ENCODE peak calls at places on chromosomes 7 and 10, in eight cellular contexts. T, S, W, C, B, P, U and L are unnamed samples.
A peak's percentile ranks its signal among the peaks of the same experiment; 100 is the strongest.

GRCh38 chr7:114334992-114335391 is 79.6 kb upstream of the FOXP2 start:
- DNase-seq in T (no peak), B (no peak), W (no peak), P (no peak), C (no peak), U (no peak), S (peak; percentile 6), L (peak; percentile 4)

GRCh38 chr7:151248191-151249033 is at the start of gene SMARCD3:
- DNase-seq in S (peak; percentile 60), P (peak; percentile 62), T (peak; percentile 26), C (peak; percentile 94), B (peak; percentile 65), U (no peak), W (no peak), L (peak; percentile 60)

GRCh38 chr10:7610651-7611389 is 55.9 kb downstream of the ITIH5 start:
- DNase-seq in U (peak; percentile 29), W (no peak), S (peak; percentile 98), P (peak; percentile 51), C (no peak), B (no peak), T (no peak), L (no peak)

GRCh38 chr10:62831346-62831745 is 15.2 kb upstream of the EGR2 start:
- DNase-seq in S (peak; percentile 67), B (no peak), P (peak; percentile 76), U (peak; percentile 68), C (no peak), T (peak; percentile 67), W (no peak), L (peak; percentile 73)

GRCh38 chr10:17144757-17145156 is 15.1 kb upstream of the CUBN start:
- DNase-seq in T (peak; percentile 22), W (peak; percentile 57), C (no peak), B (no peak), S (peak; percentile 15), U (no peak), P (no peak), L (peak; percentile 67)

GRCh38 chr10:48582970-48583369 is 21.9 kb downstream of the ARHGAP22 start:
- DNase-seq in W (no peak), C (peak; percentile 69), T (no peak), B (no peak), S (no peak), U (no peak), P (no peak), L (no peak)

GRCh38 chr7:157124655-157125054 is 14.1 kb upstream of the UBE3C start:
- DNase-seq in P (no peak), T (no peak), S (peak; percentile 58), W (no peak), C (no peak), U (no peak), B (no peak), L (no peak)

GRCh38 chr10:73576178-73576889 is 14.8 kb downstream of the USP54 start:
- DNase-seq in C (no peak), T (peak; percentile 48), U (no peak), W (no peak), P (peak; percentile 47), S (peak; percentile 96), B (no peak), L (no peak)

GRCh38 chr7:33905389-33906032 is at the start of gene BMPER:
- DNase-seq in T (peak; percentile 7), C (peak; percentile 85), U (peak; percentile 25), W (peak; percentile 8), P (peak; percentile 64), S (no peak), B (peak; percentile 22), L (peak; percentile 81)

GRCh38 chr10:103193820-103194529 is 903 bp upstream of the NT5C2 start:
- DNase-seq in C (no peak), U (no peak), P (no peak), S (peak; percentile 46), T (no peak), B (no peak), W (no peak), L (no peak)

GRCh38 chr7:12062062-12062461 is 149.0 kb upstream of the TMEM106B start:
- DNase-seq in T (peak; percentile 12), W (no peak), S (no peak), U (no peak), C (no peak), B (no peak), P (peak; percentile 2), L (peak; percentile 22)

GRCh38 chr10:49257626-49258350 is 41.2 kb upstream of the C10orf71 start:
- DNase-seq in U (no peak), C (no peak), W (no peak), S (no peak), T (no peak), B (no peak), P (no peak), L (no peak)

GRCh38 chr7:120996333-120996982 is 7.9 kb downstream of the CPED1 start:
- DNase-seq in W (peak; percentile 26), S (peak; percentile 96), B (no peak), U (peak; percentile 84), C (no peak), T (peak; percentile 78), P (peak; percentile 90), L (peak; percentile 84)

GRCh38 chr7:50508471-50508943 is 56.7 kb downstream of the DDC start:
- DNase-seq in U (no peak), W (no peak), B (no peak), S (no peak), T (no peak), C (no peak), P (no peak), L (no peak)

GRCh38 chr10:86188326-86188725 is 178.3 kb downstream of the GRID1 start:
- DNase-seq in U (no peak), P (no peak), B (no peak), C (no peak), W (no peak), T (no peak), S (no peak), L (no peak)

GRCh38 chr7:144674550-144674949 is 161.3 kb downstream of the TPK1 start:
- DNase-seq in S (no peak), B (no peak), C (no peak), T (no peak), W (no peak), U (no peak), P (no peak), L (no peak)

GRCh38 chr10:58585425-58585824 is 72.8 kb downstream of the BICC1 start:
- DNase-seq in C (no peak), W (no peak), U (no peak), S (no peak), P (no peak), B (no peak), T (no peak), L (no peak)

GRCh38 chr7:17787257-17787656 is 153.0 kb downstream of the SNX13 start:
- DNase-seq in W (no peak), S (no peak), B (no peak), U (no peak), C (no peak), T (no peak), P (no peak), L (no peak)

GRCh38 chr7:97480700-97481410 is 251.0 kb upstream of the TAC1 start:
- DNase-seq in T (peak; percentile 1), S (no peak), B (no peak), P (no peak), C (no peak), U (no peak), W (no peak), L (no peak)

GRCh38 chr10:121664671-121665070 is 66.4 kb upstream of the FGFR2 start:
- DNase-seq in S (no peak), W (no peak), C (no peak), B (no peak), U (no peak), T (no peak), P (no peak), L (no peak)

GRCh38 chr10:98028168-98028770 is 2.2 kb downstream of the CRTAC1 start:
- DNase-seq in W (peak; percentile 74), U (peak; percentile 37), T (peak; percentile 30), B (peak; percentile 70), C (no peak), P (peak; percentile 50), S (peak; percentile 40), L (peak; percentile 47)

GRCh38 chr7:130938661-130939060 is 204.7 kb upstream of the KLF14 start:
- DNase-seq in U (no peak), C (no peak), W (no peak), T (no peak), S (peak; percentile 51), B (no peak), P (no peak), L (peak; percentile 34)

GRCh38 chr10:79559726-79560125 is 481 bp downstream of the SFTPA2 start:
- DNase-seq in C (no peak), P (peak; percentile 33), U (peak; percentile 51), S (no peak), T (peak; percentile 55), B (no peak), W (no peak), L (peak; percentile 54)

GRCh38 chr10:43262043-43262901 is 4.6 kb downstream of the RASGEF1A start:
- DNase-seq in B (peak; percentile 43), U (no peak), P (no peak), C (peak; percentile 70), T (no peak), W (no peak), S (no peak), L (peak; percentile 15)

GRCh38 chr7:16398211-16399017 is 22.9 kb downstream of the CRPPA start:
- DNase-seq in W (no peak), S (no peak), U (no peak), B (no peak), T (no peak), P (no peak), C (no peak), L (no peak)

GRCh38 chr10:37975407-37975991 is 948 bp downstream of the ZNF25 start:
- DNase-seq in S (peak; percentile 34), T (peak; percentile 13), B (no peak), W (peak; percentile 8), U (peak; percentile 23), C (no peak), P (peak; percentile 14), L (peak; percentile 45)

GRCh38 chr10:76178561-76179292 is 747.3 kb downstream of the LRMDA start:
- DNase-seq in T (no peak), B (no peak), S (no peak), P (no peak), U (no peak), W (no peak), C (no peak), L (no peak)

GRCh38 chr10:21497177-21497807 is 28.2 kb downstream of the SKIDA1 start:
- DNase-seq in P (peak; percentile 92), W (no peak), S (peak; percentile 86), C (peak; percentile 97), U (peak; percentile 86), T (peak; percentile 83), B (peak; percentile 57), L (peak; percentile 87)

GRCh38 chr10:133420579-133420978 is 3.8 kb downstream of the SPRN start:
- DNase-seq in U (no peak), W (no peak), T (no peak), S (no peak), P (no peak), B (no peak), C (peak; percentile 30), L (no peak)

GRCh38 chr10:80718024-80718423 is 180.3 kb downstream of the SH2D4B start:
- DNase-seq in S (no peak), U (no peak), W (no peak), C (no peak), B (no peak), P (no peak), T (no peak), L (no peak)

GRCh38 chr10:12702215-12702614 is 299.3 kb downstream of the CCDC3 start:
- DNase-seq in B (no peak), S (no peak), W (no peak), C (no peak), U (no peak), P (no peak), T (no peak), L (no peak)

GRCh38 chr7:96308253-96308949 is 13.5 kb downstream of the SLC25A13 start:
- DNase-seq in U (no peak), S (peak; percentile 13), C (no peak), W (no peak), P (no peak), T (no peak), B (no peak), L (no peak)

GRCh38 chr10:44864042-44864436 is 47.1 kb upstream of the TMEM72 start:
- DNase-seq in C (peak; percentile 70), B (no peak), P (no peak), S (peak; percentile 12), T (no peak), U (no peak), W (no peak), L (no peak)